ENCODE peak calls at places on chromosomes 12 and 14, in four cellular contexts. One of them, this sample, is unnamed.

GRCh38 chr14:59707778-59708635 is 131.4 kb upstream of the CCDC175 start:
- DNase-seq in cardiac muscle cell: no peak
- DNase-seq in HFF-Myc: no peak
- DNase-seq in endothelial cell of umbilical vein: no peak
- DNase-seq in this sample: no peak

GRCh38 chr12:67772276-67773169 is 124.0 kb downstream of the DYRK2 start:
- DNase-seq in cardiac muscle cell: peak
- DNase-seq in HFF-Myc: no peak
- DNase-seq in endothelial cell of umbilical vein: no peak
- DNase-seq in this sample: no peak

GRCh38 chr12:118498171-118498570 is 121.8 kb downstream of the SUDS3 start:
- DNase-seq in cardiac muscle cell: peak
- DNase-seq in HFF-Myc: no peak
- DNase-seq in endothelial cell of umbilical vein: no peak
- DNase-seq in this sample: no peak

GRCh38 chr12:39368891-39369290 is 74.0 kb downstream of the KIF21A start:
- DNase-seq in cardiac muscle cell: no peak
- DNase-seq in HFF-Myc: no peak
- DNase-seq in endothelial cell of umbilical vein: no peak
- DNase-seq in this sample: no peak

GRCh38 chr14:29043751-29044150 is 277.2 kb downstream of the FOXG1 start:
- DNase-seq in cardiac muscle cell: no peak
- DNase-seq in HFF-Myc: no peak
- DNase-seq in endothelial cell of umbilical vein: no peak
- DNase-seq in this sample: no peak

GRCh38 chr12:131135786-131136538 is 182.3 kb downstream of the ADGRD1 start:
- DNase-seq in cardiac muscle cell: no peak
- DNase-seq in HFF-Myc: no peak
- DNase-seq in endothelial cell of umbilical vein: no peak
- DNase-seq in this sample: no peak

GRCh38 chr14:68939893-68940613 is 39.0 kb downstream of the ACTN1 start:
- DNase-seq in cardiac muscle cell: peak
- DNase-seq in HFF-Myc: peak
- DNase-seq in endothelial cell of umbilical vein: peak
- DNase-seq in this sample: peak

GRCh38 chr14:104141621-104142091 is 3.3 kb downstream of the KIF26A start:
- DNase-seq in cardiac muscle cell: no peak
- DNase-seq in HFF-Myc: no peak
- DNase-seq in endothelial cell of umbilical vein: no peak
- DNase-seq in this sample: no peak

GRCh38 chr12:116368196-116369194 is 91.0 kb upstream of the MED13L start:
- DNase-seq in cardiac muscle cell: no peak
- DNase-seq in HFF-Myc: no peak
- DNase-seq in endothelial cell of umbilical vein: no peak
- DNase-seq in this sample: no peak

GRCh38 chr12:47377414-47378221 is 297.9 kb upstream of the AMIGO2 start:
- DNase-seq in cardiac muscle cell: peak
- DNase-seq in HFF-Myc: peak
- DNase-seq in endothelial cell of umbilical vein: peak
- DNase-seq in this sample: peak

GRCh38 chr12:92602476-92602875 is 100.3 kb upstream of the PLEKHG7 start:
- DNase-seq in cardiac muscle cell: no peak
- DNase-seq in HFF-Myc: peak
- DNase-seq in endothelial cell of umbilical vein: peak
- DNase-seq in this sample: no peak

GRCh38 chr14:98404811-98405210 is 867.2 kb downstream of the BCL11B start:
- DNase-seq in cardiac muscle cell: no peak
- DNase-seq in HFF-Myc: no peak
- DNase-seq in endothelial cell of umbilical vein: no peak
- DNase-seq in this sample: no peak

GRCh38 chr12:56261503-56262230 is 3.5 kb upstream of the ANKRD52 start:
- DNase-seq in cardiac muscle cell: no peak
- DNase-seq in HFF-Myc: peak
- DNase-seq in endothelial cell of umbilical vein: no peak
- DNase-seq in this sample: no peak

GRCh38 chr14:104936361-104937155 is 11.9 kb downstream of the PLD4 start:
- DNase-seq in cardiac muscle cell: no peak
- DNase-seq in HFF-Myc: no peak
- DNase-seq in endothelial cell of umbilical vein: no peak
- DNase-seq in this sample: no peak

GRCh38 chr14:34301107-34301734 is 160.8 kb downstream of the SPTSSA start:
- DNase-seq in cardiac muscle cell: peak
- DNase-seq in HFF-Myc: peak
- DNase-seq in endothelial cell of umbilical vein: peak
- DNase-seq in this sample: no peak
- TF ChIP-seq CTCF in cardiac muscle cell: peak
- TF ChIP-seq CTCF in HFF-Myc: peak
- TF ChIP-seq CTCF in endothelial cell of umbilical vein: peak
- TF ChIP-seq CTCF in this sample: peak

GRCh38 chr14:53285064-53285463 is 131.9 kb upstream of the DDHD1 start:
- DNase-seq in cardiac muscle cell: no peak
- DNase-seq in HFF-Myc: no peak
- DNase-seq in endothelial cell of umbilical vein: no peak
- DNase-seq in this sample: no peak

GRCh38 chr14:53285806-53286205 is 132.7 kb upstream of the DDHD1 start:
- DNase-seq in cardiac muscle cell: no peak
- DNase-seq in HFF-Myc: no peak
- DNase-seq in endothelial cell of umbilical vein: no peak
- DNase-seq in this sample: no peak
- TF ChIP-seq CTCF in cardiac muscle cell: peak
- TF ChIP-seq CTCF in HFF-Myc: no peak
- TF ChIP-seq CTCF in endothelial cell of umbilical vein: no peak
- TF ChIP-seq CTCF in this sample: no peak

GRCh38 chr14:38243696-38244250 is 12.1 kb downstream of the CLEC14A start:
- DNase-seq in cardiac muscle cell: no peak
- DNase-seq in HFF-Myc: no peak
- DNase-seq in endothelial cell of umbilical vein: peak
- DNase-seq in this sample: no peak

GRCh38 chr14:38250316-38250715 is 5.6 kb downstream of the CLEC14A start:
- DNase-seq in cardiac muscle cell: no peak
- DNase-seq in HFF-Myc: no peak
- DNase-seq in endothelial cell of umbilical vein: peak
- DNase-seq in this sample: no peak

GRCh38 chr14:38252066-38252710 is 3.7 kb downstream of the CLEC14A start:
- DNase-seq in cardiac muscle cell: no peak
- DNase-seq in HFF-Myc: no peak
- DNase-seq in endothelial cell of umbilical vein: peak
- DNase-seq in this sample: no peak

DNA sequence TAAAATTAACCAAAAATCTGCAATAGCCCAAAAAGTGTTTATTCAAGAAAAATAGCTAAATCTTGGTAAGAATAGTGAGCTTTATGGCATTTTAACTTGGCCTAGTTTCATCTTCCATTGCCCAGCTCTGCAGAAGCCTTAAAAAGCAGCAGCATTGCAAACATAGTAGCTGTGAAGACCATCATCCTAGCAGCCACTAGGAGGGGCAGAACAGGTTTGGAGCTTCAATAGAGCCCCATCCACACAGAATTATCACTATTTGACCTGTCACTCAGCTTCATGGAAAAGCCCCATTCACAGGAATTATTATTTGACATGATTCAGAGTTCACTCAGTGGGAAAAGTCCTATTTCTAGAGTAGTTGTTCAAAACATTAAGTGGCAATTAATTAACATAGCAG is 7.3 kb downstream of the CLEC14A start:
- DNase-seq in cardiac muscle cell: peak
- DNase-seq in HFF-Myc: no peak
- DNase-seq in endothelial cell of umbilical vein: no peak
- DNase-seq in this sample: no peak
- TF ChIP-seq CTCF in cardiac muscle cell: peak
- TF ChIP-seq CTCF in HFF-Myc: peak
- TF ChIP-seq CTCF in endothelial cell of umbilical vein: peak
- TF ChIP-seq CTCF in this sample: no peak

DNA sequence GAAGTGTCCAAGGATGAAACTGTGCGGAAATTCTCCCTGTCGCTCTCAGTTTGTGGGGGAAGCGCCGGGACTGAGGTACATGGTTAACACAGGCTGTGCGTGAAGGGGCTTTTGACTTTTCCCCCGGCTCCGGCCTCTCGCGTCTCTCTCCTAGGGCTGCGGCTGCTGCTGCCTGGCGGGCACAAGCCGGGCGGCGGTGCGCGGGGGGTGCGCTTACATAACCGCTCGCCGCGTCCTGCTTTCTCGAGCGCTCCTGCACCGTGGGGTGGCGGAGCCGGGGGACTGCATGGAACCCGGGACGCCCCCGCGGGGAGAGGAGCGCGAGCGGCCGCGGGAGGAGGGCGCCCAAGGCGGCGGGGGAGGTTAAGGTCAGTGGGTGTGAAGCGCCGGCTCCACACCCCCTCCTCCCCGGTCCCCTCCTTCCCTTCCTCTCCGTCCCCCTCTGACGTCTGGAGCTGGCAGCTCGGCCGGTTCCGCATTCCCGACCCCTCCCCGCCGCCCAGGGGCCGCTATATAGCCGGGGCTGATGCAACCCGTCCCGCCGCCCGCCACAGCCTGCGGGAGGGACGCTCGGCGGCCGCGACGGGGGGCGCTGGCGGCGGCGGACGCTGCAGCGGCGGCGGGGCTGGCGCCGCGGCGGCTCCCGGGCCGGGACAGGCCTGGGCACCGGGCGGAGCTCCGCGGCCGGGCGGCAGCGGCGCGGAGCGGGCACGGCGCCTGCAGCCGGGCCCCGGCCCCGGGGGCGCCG is at the start of gene JDP2:
- DNase-seq in cardiac muscle cell: peak
- DNase-seq in HFF-Myc: no peak
- DNase-seq in endothelial cell of umbilical vein: peak
- DNase-seq in this sample: peak
- TF ChIP-seq CTCF in cardiac muscle cell: no peak
- TF ChIP-seq CTCF in HFF-Myc: no peak
- TF ChIP-seq CTCF in endothelial cell of umbilical vein: no peak
- TF ChIP-seq CTCF in this sample: no peak